ENCODE peak calls at places on chromosomes 5 and 9, in four cellular contexts. O is T-cell, S is HEK293T, H is EL. F is an unnamed sample.

GRCh38 chr5:93305984-93306383 is 275.0 kb downstream of the NR2F1-AS1 start:
- DNase-seq in O (no peak), S (no peak), H (no peak), F (no peak)

GRCh38 chr9:96612105-96612965 is 7.3 kb downstream of the CDC14B start:
- DNase-seq in O (no peak), S (no peak), H (peak; percentile 85), F (no peak)

GRCh38 chr5:61052870-61053269 is 107.9 kb downstream of the NDUFAF2 start:
- DNase-seq in O (no peak), S (no peak), H (peak; percentile 95), F (no peak)

GRCh38 chr9:96073531-96074284 is 198.2 kb downstream of the ERCC6L2 start:
- DNase-seq in O (no peak), S (no peak), H (no peak), F (no peak)

GRCh38 chr5:61993446-61994017 is 312.5 kb upstream of the KIF2A start:
- DNase-seq in O (no peak), S (no peak), H (peak; percentile 6), F (no peak)

GRCh38 chr5:141362719-141363118 is 1.2 kb upstream of the PCDHGA5 start:
- DNase-seq in O (no peak), S (no peak), H (no peak), F (no peak)

GRCh38 chr5:169856571-169856970 is 123.7 kb downstream of the INSYN2B start:
- DNase-seq in O (no peak), S (no peak), H (peak; percentile 76), F (no peak)

GRCh38 chr5:150649828-150650712 is 9.6 kb downstream of the SYNPO start:
- DNase-seq in O (no peak), S (no peak), H (no peak), F (no peak)

GRCh38 chr9:123561055-123561454 is 205.1 kb downstream of the CRB2 start:
- DNase-seq in O (no peak), S (no peak), H (no peak), F (no peak)

GRCh38 chr9:135614821-135615665 is 24.3 kb downstream of the GLT6D1 start:
- DNase-seq in O (no peak), S (peak; percentile 5), H (no peak), F (peak; percentile 68)

GRCh38 chr5:1703352-1704050 is 96.1 kb downstream of the MRPL36 start:
- DNase-seq in O (no peak), S (no peak), H (no peak), F (no peak)

GRCh38 chr5:176519810-176520720 is 17.1 kb downstream of the RNF44 start:
- DNase-seq in O (no peak), S (no peak), H (no peak), F (no peak)